ENCODE peak calls at places on chromosomes 3 and 15, in five cellular contexts. One of them, this sample, is unnamed.

GRCh38 chr3:193522473-193522872 is 32.2 kb downstream of the ATP13A4 start:
- DNase-seq in stomach: no peak
- DNase-seq in transverse colon: no peak
- DNase-seq in endothelial cell of umbilical vein: no peak
- DNase-seq in H1: no peak
- DNase-seq in this sample: no peak

GRCh38 chr3:107368999-107369398 is 8.2 kb upstream of the CCDC54 start:
- DNase-seq in transverse colon: no peak
- DNase-seq in stomach: no peak
- DNase-seq in H1: no peak
- DNase-seq in endothelial cell of umbilical vein: no peak
- DNase-seq in this sample: no peak

GRCh38 chr3:110814170-110815007 is 257.2 kb upstream of the NECTIN3 start:
- DNase-seq in endothelial cell of umbilical vein: peak; percentile 36
- DNase-seq in H1: no peak
- DNase-seq in transverse colon: peak; percentile 14
- DNase-seq in stomach: no peak
- DNase-seq in this sample: no peak

GRCh38 chr15:77858677-77859490 is 218.6 kb downstream of the TBC1D2B start:
- DNase-seq in stomach: no peak
- DNase-seq in endothelial cell of umbilical vein: no peak
- DNase-seq in transverse colon: no peak
- DNase-seq in H1: no peak
- DNase-seq in this sample: no peak

GRCh38 chr3:47128110-47128509 is 35.8 kb downstream of the SETD2 start:
- DNase-seq in H1: no peak
- DNase-seq in endothelial cell of umbilical vein: no peak
- DNase-seq in transverse colon: no peak
- DNase-seq in stomach: no peak
- DNase-seq in this sample: no peak

GRCh38 chr15:23439513-23439912 is 7.5 kb downstream of the GOLGA6L2 start:
- DNase-seq in transverse colon: no peak
- DNase-seq in H1: no peak
- DNase-seq in endothelial cell of umbilical vein: no peak
- DNase-seq in stomach: no peak
- DNase-seq in this sample: no peak

GRCh38 chr15:94607176-94607654 is 375.9 kb downstream of the MCTP2 start:
- DNase-seq in H1: no peak
- DNase-seq in stomach: no peak
- DNase-seq in endothelial cell of umbilical vein: peak; percentile 96
- DNase-seq in transverse colon: peak; percentile 17
- DNase-seq in this sample: no peak

GRCh38 chr3:189355115-189355480 is 183.3 kb downstream of the TPRG1 start:
- DNase-seq in endothelial cell of umbilical vein: no peak
- DNase-seq in transverse colon: no peak
- DNase-seq in H1: no peak
- DNase-seq in stomach: no peak
- DNase-seq in this sample: no peak

GRCh38 chr3:53286727-53287412 is 31.0 kb upstream of the TKT start:
- DNase-seq in H1: no peak
- DNase-seq in stomach: no peak
- DNase-seq in endothelial cell of umbilical vein: no peak
- DNase-seq in transverse colon: no peak
- DNase-seq in this sample: peak; percentile 73

GRCh38 chr3:188152660-188153497 is 1.1 kb upstream of the LPP start:
- DNase-seq in endothelial cell of umbilical vein: no peak
- DNase-seq in stomach: peak; percentile 49
- DNase-seq in transverse colon: peak; percentile 59
- DNase-seq in H1: peak; percentile 64
- DNase-seq in this sample: peak; percentile 83

GRCh38 chr3:134309987-134310700 is 59.5 kb upstream of the RYK start:
- DNase-seq in H1: no peak
- DNase-seq in endothelial cell of umbilical vein: no peak
- DNase-seq in stomach: no peak
- DNase-seq in transverse colon: peak; percentile 43
- DNase-seq in this sample: no peak

GRCh38 chr3:101828289-101828688 is 21.0 kb upstream of the NFKBIZ start:
- DNase-seq in H1: no peak
- DNase-seq in stomach: no peak
- DNase-seq in endothelial cell of umbilical vein: no peak
- DNase-seq in transverse colon: no peak
- DNase-seq in this sample: no peak

GRCh38 chr3:100871307-100871706 is 121.9 kb downstream of the ABI3BP start:
- DNase-seq in stomach: no peak
- DNase-seq in endothelial cell of umbilical vein: no peak
- DNase-seq in transverse colon: no peak
- DNase-seq in H1: no peak
- DNase-seq in this sample: no peak

GRCh38 chr3:46461971-46462910 is 2.5 kb downstream of the LTF start:
- DNase-seq in endothelial cell of umbilical vein: no peak
- DNase-seq in H1: no peak
- DNase-seq in transverse colon: no peak
- DNase-seq in stomach: no peak
- DNase-seq in this sample: peak; percentile 64

GRCh38 chr3:126487151-126487771 is 11.6 kb upstream of the ZXDC start:
- DNase-seq in H1: no peak
- DNase-seq in stomach: no peak
- DNase-seq in transverse colon: no peak
- DNase-seq in endothelial cell of umbilical vein: peak; percentile 48
- DNase-seq in this sample: peak; percentile 72

GRCh38 chr3:119660474-119661150 is at the start of gene POPDC2:
- DNase-seq in H1: no peak
- DNase-seq in transverse colon: no peak
- DNase-seq in endothelial cell of umbilical vein: no peak
- DNase-seq in stomach: no peak
- DNase-seq in this sample: no peak

GRCh38 chr3:98778852-98779379 is 15.8 kb downstream of the ST3GAL6 start:
- DNase-seq in transverse colon: no peak
- DNase-seq in H1: no peak
- DNase-seq in stomach: no peak
- DNase-seq in endothelial cell of umbilical vein: peak; percentile 97
- DNase-seq in this sample: no peak

GRCh38 chr3:151976211-151977050 is 103.0 kb downstream of the SUCNR1 start:
- DNase-seq in stomach: no peak
- DNase-seq in H1: no peak
- DNase-seq in transverse colon: no peak
- DNase-seq in endothelial cell of umbilical vein: peak; percentile 99
- DNase-seq in this sample: no peak

GRCh38 chr3:31009881-31010280 is 115.4 kb upstream of the GADL1 start:
- DNase-seq in stomach: no peak
- DNase-seq in transverse colon: no peak
- DNase-seq in H1: no peak
- DNase-seq in endothelial cell of umbilical vein: no peak
- DNase-seq in this sample: peak; percentile 63
- H3K27ac ChIP-seq in stomach: no peak overlapping the region
- H3K27ac ChIP-seq in transverse colon: no peak overlapping the region
- H3K27ac ChIP-seq in H1: no peak overlapping the region
- H3K27ac ChIP-seq in endothelial cell of umbilical vein: peak overlapping the region; percentile 70
- H3K27ac ChIP-seq in this sample: no peak overlapping the region

GRCh38 chr3:23880703-23881339 is 36.0 kb downstream of the NKIRAS1 start:
- DNase-seq in H1: no peak
- DNase-seq in stomach: no peak
- DNase-seq in transverse colon: no peak
- DNase-seq in endothelial cell of umbilical vein: peak; percentile 74
- DNase-seq in this sample: no peak

GRCh38 chr3:23882487-23882918 is 34.3 kb downstream of the NKIRAS1 start:
- DNase-seq in endothelial cell of umbilical vein: no peak
- DNase-seq in transverse colon: no peak
- DNase-seq in H1: no peak
- DNase-seq in stomach: no peak
- DNase-seq in this sample: no peak

GRCh38 chr3:23877324-23877980 is 39.3 kb downstream of the NKIRAS1 start:
- DNase-seq in endothelial cell of umbilical vein: peak; percentile 21
- DNase-seq in H1: no peak
- DNase-seq in stomach: no peak
- DNase-seq in transverse colon: no peak
- DNase-seq in this sample: no peak

GRCh38 chr3:23876901-23877300 is 39.9 kb downstream of the NKIRAS1 start:
- DNase-seq in transverse colon: no peak
- DNase-seq in H1: no peak
- DNase-seq in stomach: no peak
- DNase-seq in endothelial cell of umbilical vein: no peak
- DNase-seq in this sample: no peak

DNA sequence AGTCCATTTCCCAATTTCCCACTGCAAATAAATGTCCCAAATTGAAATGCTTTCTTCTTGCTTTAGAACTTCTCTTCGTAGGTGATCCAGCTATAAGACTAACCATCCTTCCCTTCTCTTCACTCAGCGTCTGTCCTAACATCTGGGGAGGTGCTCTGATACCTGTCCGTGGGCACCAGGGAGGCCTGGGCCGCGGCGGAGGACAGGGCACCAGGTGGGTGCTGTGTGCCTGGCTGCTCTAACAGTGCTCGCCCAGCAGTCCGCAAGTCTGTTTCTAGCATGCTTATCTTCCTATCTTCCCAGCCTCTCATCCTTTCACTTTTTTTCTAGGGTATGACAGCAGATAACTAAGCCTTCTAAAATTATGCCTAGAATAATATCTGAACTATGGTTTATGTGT is 37.3 kb downstream of the NKIRAS1 start:
- DNase-seq in transverse colon: no peak
- DNase-seq in stomach: no peak
- DNase-seq in endothelial cell of umbilical vein: no peak
- DNase-seq in H1: no peak
- DNase-seq in this sample: no peak
- TF ChIP-seq POLR2AphosphoS5 in transverse colon: no peak
- TF ChIP-seq POLR2AphosphoS5 in stomach: no peak
- TF ChIP-seq POLR2AphosphoS5 in endothelial cell of umbilical vein: no peak
- TF ChIP-seq POLR2AphosphoS5 in H1: no peak
- TF ChIP-seq POLR2AphosphoS5 in this sample: no peak

GRCh38 chr3:174949523-174949922 is 90.4 kb downstream of the NAALADL2 start:
- DNase-seq in H1: no peak
- DNase-seq in stomach: no peak
- DNase-seq in endothelial cell of umbilical vein: peak; percentile 94
- DNase-seq in transverse colon: no peak
- DNase-seq in this sample: no peak

GRCh38 chr3:174953068-174953467 is 93.9 kb downstream of the NAALADL2 start:
- DNase-seq in endothelial cell of umbilical vein: no peak
- DNase-seq in stomach: no peak
- DNase-seq in H1: no peak
- DNase-seq in transverse colon: no peak
- DNase-seq in this sample: no peak

GRCh38 chr3:174955513-174956001 is 96.4 kb downstream of the NAALADL2 start:
- DNase-seq in H1: no peak
- DNase-seq in stomach: no peak
- DNase-seq in endothelial cell of umbilical vein: peak; percentile 16
- DNase-seq in transverse colon: no peak
- DNase-seq in this sample: no peak

GRCh38 chr3:174951498-174951897 is 92.4 kb downstream of the NAALADL2 start:
- DNase-seq in H1: no peak
- DNase-seq in endothelial cell of umbilical vein: no peak
- DNase-seq in stomach: no peak
- DNase-seq in transverse colon: no peak
- DNase-seq in this sample: no peak

DNA sequence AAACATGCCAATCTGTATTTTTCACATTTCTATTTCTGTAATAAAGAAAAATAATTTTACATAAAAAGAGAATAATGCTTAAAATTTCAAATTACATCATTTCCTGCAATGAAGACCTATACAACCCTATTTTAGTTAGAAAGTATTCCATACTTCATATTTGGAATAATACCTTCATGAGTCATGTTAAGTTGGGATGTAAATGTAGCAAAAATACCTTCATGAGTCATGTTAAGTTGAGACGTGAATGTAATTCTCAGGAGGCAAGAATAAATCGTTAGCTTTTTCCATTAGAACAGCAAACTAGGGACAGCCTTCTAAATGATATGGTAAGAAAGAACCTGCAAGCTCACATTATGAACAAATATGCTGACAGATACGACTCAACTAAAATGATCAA is 91.9 kb downstream of the NAALADL2 start:
- DNase-seq in endothelial cell of umbilical vein: peak; percentile 76
- DNase-seq in transverse colon: no peak
- DNase-seq in stomach: no peak
- DNase-seq in H1: no peak
- DNase-seq in this sample: no peak
- H3K27ac ChIP-seq in endothelial cell of umbilical vein: peak overlapping the region; percentile 85
- H3K27ac ChIP-seq in transverse colon: no peak overlapping the region
- H3K27ac ChIP-seq in stomach: no peak overlapping the region
- H3K27ac ChIP-seq in H1: no peak overlapping the region
- H3K27ac ChIP-seq in this sample: no peak overlapping the region

GRCh38 chr15:39327005-39327725 is 253.7 kb upstream of the THBS1 start:
- DNase-seq in endothelial cell of umbilical vein: no peak
- DNase-seq in H1: no peak
- DNase-seq in transverse colon: no peak
- DNase-seq in stomach: no peak
- DNase-seq in this sample: no peak
- TF ChIP-seq POLR2AphosphoS5 in endothelial cell of umbilical vein: no peak
- TF ChIP-seq POLR2AphosphoS5 in H1: no peak
- TF ChIP-seq POLR2AphosphoS5 in transverse colon: no peak
- TF ChIP-seq POLR2AphosphoS5 in stomach: no peak
- TF ChIP-seq POLR2AphosphoS5 in this sample: no peak

DNA sequence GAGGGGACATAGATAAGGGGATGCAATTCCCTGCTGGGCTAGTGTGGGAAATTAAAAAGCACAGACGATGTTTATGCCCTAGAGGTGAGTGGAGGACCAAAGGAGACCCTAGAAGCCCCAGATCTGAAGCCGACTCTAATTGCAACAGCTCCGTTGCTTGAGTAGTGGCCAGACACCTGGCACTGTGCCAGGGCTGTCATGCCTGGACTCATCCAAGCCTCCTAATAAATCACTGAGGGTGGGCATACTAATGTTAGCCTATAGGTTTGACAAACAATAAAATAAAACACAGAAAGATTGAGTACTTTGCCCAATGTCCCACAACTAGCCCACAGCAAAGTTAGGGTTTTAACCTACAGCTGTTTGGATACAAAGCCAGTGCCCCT is 25.4 kb upstream of the MRPS22 start:
- DNase-seq in endothelial cell of umbilical vein: no peak
- DNase-seq in stomach: no peak
- DNase-seq in transverse colon: no peak
- DNase-seq in H1: no peak
- DNase-seq in this sample: no peak
- H3K27ac ChIP-seq in endothelial cell of umbilical vein: no peak overlapping the region
- H3K27ac ChIP-seq in stomach: no peak overlapping the region
- H3K27ac ChIP-seq in transverse colon: no peak overlapping the region
- H3K27ac ChIP-seq in H1: no peak overlapping the region
- H3K27ac ChIP-seq in this sample: no peak overlapping the region

DNA sequence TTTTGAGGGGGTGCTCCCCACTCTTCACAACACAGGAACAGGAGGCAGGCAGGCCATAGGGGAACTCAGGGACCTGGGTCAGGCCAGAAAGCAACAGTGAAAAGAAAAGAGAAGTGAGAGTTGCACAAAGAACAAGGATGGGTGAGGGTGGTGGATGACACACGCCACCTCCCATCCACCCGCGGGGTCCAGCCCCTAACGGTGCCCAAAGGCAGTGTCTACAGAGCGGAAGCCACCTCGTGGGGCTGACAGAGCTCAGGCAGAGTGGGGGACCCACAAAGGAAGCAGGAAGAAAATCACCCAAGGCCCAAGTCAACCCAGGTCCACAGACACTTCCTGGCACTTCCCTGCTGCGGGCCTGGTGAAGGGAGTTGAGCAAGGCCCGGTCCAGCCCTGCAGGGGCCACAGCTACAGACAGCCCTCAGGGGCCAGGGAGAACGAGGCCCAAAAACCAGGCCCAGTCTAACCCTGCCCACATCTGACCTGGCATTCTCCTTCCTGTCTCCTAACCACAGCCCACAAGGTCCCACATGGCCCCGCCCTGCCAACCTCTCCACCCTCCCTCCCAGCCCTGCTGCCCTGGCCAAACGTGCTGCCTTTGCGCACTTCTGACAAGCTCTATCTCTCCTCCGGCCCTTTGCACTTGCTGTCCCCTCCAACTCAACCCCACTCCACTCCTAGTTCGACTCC is 5.9 kb downstream of the NUP210 start:
- DNase-seq in endothelial cell of umbilical vein: no peak
- DNase-seq in H1: no peak
- DNase-seq in stomach: peak; percentile 56
- DNase-seq in transverse colon: peak; percentile 77
- DNase-seq in this sample: no peak
- TF ChIP-seq POLR2AphosphoS5 in endothelial cell of umbilical vein: no peak
- TF ChIP-seq POLR2AphosphoS5 in H1: no peak
- TF ChIP-seq POLR2AphosphoS5 in stomach: no peak
- TF ChIP-seq POLR2AphosphoS5 in transverse colon: no peak
- TF ChIP-seq POLR2AphosphoS5 in this sample: no peak

This sample was measured in GM23338.